ENCODE peak calls at places on chromosomes 2 and 18, in seven cellular contexts. K, E, A, V, B, T and M are unnamed samples.

GRCh38 chr2:2503864-2504418 is 172.9 kb upstream of the MYT1L start:
- DNase-seq in K (no peak), E (no peak), A (no peak), V (no peak), B (no peak), T (no peak), M (no peak)

GRCh38 chr18:36058674-36059073 is 8.7 kb downstream of the RPRD1A start:
- DNase-seq in K (no peak), E (no peak), A (no peak), V (no peak), B (no peak), T (no peak), M (no peak)

GRCh38 chr2:28414583-28414982 is 21.9 kb downstream of the FOSL2 start:
- DNase-seq in K (no peak), E (no peak), A (no peak), V (no peak), B (no peak), T (no peak), M (no peak)

GRCh38 chr2:96260404-96261260 is 5.2 kb downstream of the TMEM127 start:
- DNase-seq in K (peak), E (peak), A (peak), V (peak), B (peak), T (peak), M (no peak)

GRCh38 chr2:221125691-221126090 is 446.4 kb downstream of the EPHA4 start:
- DNase-seq in K (no peak), E (peak), A (no peak), V (no peak), B (no peak), T (no peak), M (no peak)

GRCh38 chr2:2901384-2902345 is 476.0 kb downstream of the EIPR1 start:
- DNase-seq in K (no peak), E (no peak), A (no peak), V (no peak), B (no peak), T (no peak), M (no peak)

GRCh38 chr2:45264227-45265225 is 255.3 kb upstream of the SIX2 start:
- DNase-seq in K (peak), E (peak), A (no peak), V (no peak), B (no peak), T (no peak), M (no peak)

GRCh38 chr2:19140463-19141208 is 217.8 kb downstream of the OSR1 start:
- DNase-seq in K (peak), E (peak), A (no peak), V (no peak), B (no peak), T (peak), M (no peak)

GRCh38 chr2:16438571-16439294 is 226.9 kb downstream of the CYRIA start:
- DNase-seq in K (no peak), E (no peak), A (no peak), V (no peak), B (no peak), T (no peak), M (no peak)

GRCh38 chr2:20625491-20625919 is 25.4 kb downstream of the HS1BP3 start:
- DNase-seq in K (no peak), E (no peak), A (peak), V (no peak), B (no peak), T (no peak), M (peak)

GRCh38 chr2:192197387-192197786 is 2.7 kb upstream of the TMEFF2 start:
- DNase-seq in K (no peak), E (peak), A (no peak), V (no peak), B (no peak), T (no peak), M (no peak)

GRCh38 chr2:152247337-152247695 is 71.8 kb upstream of the STAM2 start:
- DNase-seq in K (no peak), E (peak), A (no peak), V (no peak), B (no peak), T (no peak), M (no peak)

GRCh38 chr18:50285071-50285470 is 2.4 kb downstream of the CXXC1 start:
- DNase-seq in K (no peak), E (no peak), A (no peak), V (no peak), B (no peak), T (no peak), M (no peak)

GRCh38 chr2:165016772-165017411 is 61.6 kb upstream of the SLC38A11 start:
- DNase-seq in K (peak), E (peak), A (no peak), V (peak), B (peak), T (peak), M (no peak)

GRCh38 chr2:25324905-25325592 is 16.7 kb downstream of the DNMT3A start:
- DNase-seq in K (peak), E (peak), A (no peak), V (peak), B (no peak), T (no peak), M (peak)

GRCh38 chr2:96209011-96209728 is 543 bp upstream of the STARD7 start:
- DNase-seq in K (no peak), E (no peak), A (no peak), V (no peak), B (no peak), T (no peak), M (no peak)

GRCh38 chr18:24208270-24209035 is 69.6 kb downstream of the CABYR start:
- DNase-seq in K (no peak), E (peak), A (no peak), V (no peak), B (no peak), T (no peak), M (no peak)

GRCh38 chr2:111918383-111918806 is 20.0 kb downstream of the MERTK start:
- DNase-seq in K (peak), E (peak), A (no peak), V (no peak), B (no peak), T (peak), M (no peak)

GRCh38 chr2:175600024-175600831 is 401.8 kb downstream of the LNPK start:
- DNase-seq in K (peak), E (peak), A (peak), V (peak), B (no peak), T (peak), M (no peak)

GRCh38 chr2:14633031-14633430 is 514 bp downstream of the LRATD1 start:
- DNase-seq in K (no peak), E (no peak), A (peak), V (no peak), B (no peak), T (no peak), M (peak)
- H3K4me3 ChIP-seq in K (peak), E (peak), A (peak), V (peak), B (no peak), T (peak), M (peak)

GRCh38 chr18:3447895-3448844 is 1.8 kb upstream of the TGIF1 start:
- DNase-seq in K (peak), E (peak), A (peak), V (peak), B (peak), T (peak), M (peak)

GRCh38 chr18:3449702-3450357 is at the start of gene TGIF1:
- DNase-seq in K (peak), E (peak), A (no peak), V (peak), B (peak), T (no peak), M (peak)

GRCh38 chr18:3444954-3445353 is 5.0 kb upstream of the TGIF1 start:
- DNase-seq in K (no peak), E (no peak), A (no peak), V (no peak), B (no peak), T (no peak), M (no peak)

GRCh38 chr18:3448845-3449701 is 899 bp upstream of the TGIF1 start:
- DNase-seq in K (peak), E (peak), A (peak), V (peak), B (peak), T (peak), M (peak)

DNA sequence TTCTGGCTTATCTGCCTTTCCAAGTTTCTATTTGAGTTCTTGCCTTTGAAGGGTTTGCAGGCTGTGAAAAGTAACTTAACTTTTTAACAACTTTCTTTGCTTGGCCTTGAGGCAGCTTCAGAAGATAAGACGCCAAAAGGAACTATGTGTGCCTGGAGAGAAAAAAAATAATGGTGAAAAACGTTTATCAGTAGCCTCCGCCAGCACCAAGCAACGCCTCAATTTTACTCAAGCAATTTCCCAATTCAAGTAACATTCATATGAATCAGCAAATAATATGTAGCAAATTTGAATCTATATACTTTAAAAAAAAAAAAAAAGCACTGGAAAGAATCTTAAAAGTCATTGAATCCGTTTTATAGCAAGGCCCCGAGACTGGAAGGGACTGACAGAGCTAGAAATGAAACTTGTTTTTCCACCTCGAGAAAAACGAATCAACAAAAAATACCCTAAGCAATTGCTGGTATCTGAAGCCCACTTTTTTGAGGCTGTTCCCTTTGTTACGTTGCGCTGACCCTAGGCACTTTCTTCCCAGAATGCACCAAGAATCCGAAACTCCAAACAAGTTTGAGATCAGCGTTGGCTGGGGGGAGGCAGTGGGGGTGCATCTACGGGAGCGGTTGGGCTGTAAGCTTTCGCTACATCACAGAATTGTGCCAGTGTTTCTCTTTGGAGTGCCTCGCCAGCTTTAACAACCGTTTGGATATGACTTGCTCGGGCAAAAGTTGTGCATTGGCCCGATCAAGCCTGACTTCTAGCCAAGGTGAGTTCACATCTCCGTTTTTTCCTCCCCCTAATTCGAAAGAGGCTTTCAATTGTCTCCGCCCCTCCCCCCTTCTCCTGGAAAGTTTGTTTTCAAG is 2.7 kb upstream of the TGIF1 start:
- DNase-seq in K (peak), E (peak), A (peak), V (no peak), B (peak), T (no peak), M (no peak)
- H3K4me3 ChIP-seq in K (peak), E (peak), A (peak), V (peak), B (peak), T (peak), M (peak)

GRCh38 chr2:223669453-223670225 is 67.5 kb upstream of the SCG2 start:
- DNase-seq in K (peak), E (peak), A (no peak), V (no peak), B (no peak), T (no peak), M (no peak)
- H3K4me3 ChIP-seq in K (no peak), E (no peak), A (no peak), V (no peak), B (no peak), T (no peak), M (no peak)

GRCh38 chr2:127575185-127575765 is 39.8 kb downstream of the MYO7B start:
- DNase-seq in K (no peak), E (no peak), A (no peak), V (no peak), B (no peak), T (no peak), M (no peak)

GRCh38 chr2:127577208-127577475 is 41.7 kb downstream of the MYO7B start:
- DNase-seq in K (no peak), E (no peak), A (no peak), V (no peak), B (no peak), T (no peak), M (no peak)

GRCh38 chr2:127577503-127577902 is 42.0 kb downstream of the MYO7B start:
- DNase-seq in K (no peak), E (no peak), A (no peak), V (no peak), B (no peak), T (no peak), M (peak)

GRCh38 chr2:127575941-127576432 is 40.5 kb downstream of the MYO7B start:
- DNase-seq in K (no peak), E (peak), A (no peak), V (no peak), B (no peak), T (no peak), M (peak)

GRCh38 chr2:127576433-127577207 is 41.1 kb downstream of the MYO7B start:
- DNase-seq in K (peak), E (peak), A (no peak), V (peak), B (no peak), T (peak), M (no peak)
- H3K4me3 ChIP-seq in K (no peak), E (peak), A (no peak), V (no peak), B (no peak), T (no peak), M (no peak)

GRCh38 chr18:40048253-40048652 is 1906.8 kb upstream of the PIK3C3 start:
- DNase-seq in K (no peak), E (no peak), A (no peak), V (no peak), B (no peak), T (no peak), M (no peak)
- H3K4me3 ChIP-seq in K (no peak), E (no peak), A (no peak), V (no peak), B (no peak), T (no peak), M (no peak)

GRCh38 chr2:215667544-215668243 is 231.8 kb upstream of the FN1 start:
- DNase-seq in K (no peak), E (no peak), A (no peak), V (no peak), B (no peak), T (no peak), M (no peak)

GRCh38 chr2:215671244-215671643 is 235.4 kb upstream of the FN1 start:
- DNase-seq in K (no peak), E (no peak), A (no peak), V (no peak), B (no peak), T (no peak), M (no peak)

GRCh38 chr2:215670396-215670795 is 234.5 kb upstream of the FN1 start:
- DNase-seq in K (no peak), E (no peak), A (no peak), V (no peak), B (no peak), T (no peak), M (no peak)

GRCh38 chr2:215664847-215665525 is 229.1 kb upstream of the FN1 start:
- DNase-seq in K (peak), E (peak), A (no peak), V (no peak), B (no peak), T (peak), M (no peak)

GRCh38 chr2:215668329-215668728 is 232.5 kb upstream of the FN1 start:
- DNase-seq in K (peak), E (no peak), A (no peak), V (peak), B (no peak), T (no peak), M (peak)
- H3K4me3 ChIP-seq in K (no peak), E (no peak), A (no peak), V (no peak), B (no peak), T (no peak), M (no peak)

GRCh38 chr2:176936410-176936809 is 276.2 kb upstream of the HNRNPA3 start:
- DNase-seq in K (no peak), E (no peak), A (no peak), V (no peak), B (no peak), T (no peak), M (no peak)

GRCh38 chr2:176935543-176936102 is 277.0 kb upstream of the HNRNPA3 start:
- DNase-seq in K (no peak), E (no peak), A (no peak), V (no peak), B (no peak), T (no peak), M (no peak)

GRCh38 chr2:176934131-176934530 is 278.5 kb upstream of the HNRNPA3 start:
- DNase-seq in K (no peak), E (no peak), A (no peak), V (no peak), B (no peak), T (no peak), M (no peak)

GRCh38 chr2:176934869-176935415 is 277.7 kb upstream of the HNRNPA3 start:
- DNase-seq in K (peak), E (peak), A (no peak), V (no peak), B (no peak), T (no peak), M (no peak)

GRCh38 chr2:176931588-176932563 is 280.7 kb upstream of the HNRNPA3 start:
- DNase-seq in K (peak), E (peak), A (no peak), V (no peak), B (peak), T (no peak), M (no peak)
- H3K4me3 ChIP-seq in K (no peak), E (no peak), A (no peak), V (no peak), B (no peak), T (no peak), M (no peak)

GRCh38 chr2:72886505-72887031 is 640 bp upstream of the SPR start:
- DNase-seq in K (no peak), E (no peak), A (no peak), V (no peak), B (no peak), T (no peak), M (no peak)
- H3K4me3 ChIP-seq in K (peak), E (peak), A (peak), V (peak), B (peak), T (peak), M (peak)